ENCODE peak calls at places on chromosomes 4 and X, in four cellular contexts. L is left colon; P is HuH-7.5; C is activated T-helper 9 cell treated with anti-CD3 and anti-CD28 coated beads, Interleukin-2, amount 50 U/mL, for 16 hours. K is an unnamed sample.

GRCh38 chrX:103556941-103557340 is 28.4 kb upstream of the TCEAL4 start:
- DNase-seq in L (no peak), P (no peak), C (no peak), K (no peak)

GRCh38 chr4:13705521-13706035 is 78.1 kb upstream of the BOD1L1 start:
- DNase-seq in L (peak; percentile 64), P (no peak), C (no peak), K (no peak)

GRCh38 chrX:17656035-17656418 is 81.3 kb upstream of the SCML1 start:
- DNase-seq in L (no peak), P (no peak), C (no peak), K (no peak)

GRCh38 chr4:7266525-7267292 is 74.4 kb downstream of the SORCS2 start:
- DNase-seq in L (no peak), P (no peak), C (no peak), K (peak; percentile 77)

GRCh38 chr4:127656047-127656680 is 23.4 kb downstream of the INTU start:
- DNase-seq in L (no peak), P (no peak), C (no peak), K (no peak)

GRCh38 chrX:21932277-21932996 is 8.1 kb upstream of the SMS start:
- DNase-seq in L (no peak), P (no peak), C (no peak), K (no peak)

GRCh38 chr4:147732516-147733193 is 767 bp downstream of the ARHGAP10 start:
- DNase-seq in L (peak; percentile 26), P (peak; percentile 13), C (no peak), K (no peak)

GRCh38 chrX:70525733-70526132 is 81.1 kb downstream of the DLG3 start:
- DNase-seq in L (peak; percentile 31), P (no peak), C (no peak), K (no peak)

GRCh38 chrX:100647739-100648138 is 3.7 kb downstream of the SRPX2 start:
- DNase-seq in L (no peak), P (no peak), C (no peak), K (no peak)

GRCh38 chr4:41693629-41694028 is 54.9 kb downstream of the PHOX2B start:
- DNase-seq in L (no peak), P (no peak), C (no peak), K (no peak)

GRCh38 chrX:153457827-153458466 is 12.1 kb upstream of the TREX2 start:
- DNase-seq in L (no peak), P (no peak), C (no peak), K (no peak)

GRCh38 chrX:40147399-40148188 is 49.8 kb upstream of the BCOR start:
- DNase-seq in L (no peak), P (no peak), C (no peak), K (no peak)

GRCh38 chrX:617891-618290 is 12.7 kb upstream of the SHOX start:
- DNase-seq in L (no peak), P (no peak), C (no peak), K (no peak)

GRCh38 chr4:102836596-102836995 is 9.2 kb upstream of the UBE2D3 start:
- DNase-seq in L (no peak), P (no peak), C (no peak), K (no peak)

GRCh38 chr4:188282620-188283232 is 143.5 kb downstream of the TRIML1 start:
- DNase-seq in L (peak; percentile 10), P (no peak), C (no peak), K (no peak)

GRCh38 chrX:44234116-44234515 is 109.4 kb downstream of the EFHC2 start:
- DNase-seq in L (no peak), P (no peak), C (no peak), K (no peak)

GRCh38 chr4:184824776-184825393 is 883 bp downstream of the ACSL1 start:
- DNase-seq in L (no peak), P (no peak), C (no peak), K (no peak)

GRCh38 chr4:135917016-135917415 is 1615.3 kb downstream of the PCDH18 start:
- DNase-seq in L (no peak), P (no peak), C (no peak), K (no peak)

GRCh38 chr4:76748649-76749048 is 149.3 kb downstream of the SOWAHB start:
- DNase-seq in L (peak; percentile 63), P (peak; percentile 29), C (no peak), K (no peak)

GRCh38 chrX:24410514-24411189 is 50.2 kb downstream of the SUPT20HL1 start:
- DNase-seq in L (no peak), P (no peak), C (no peak), K (no peak)

GRCh38 chr4:74133786-74134499 is 24.0 kb upstream of the MTHFD2L start:
- DNase-seq in L (peak; percentile 80), P (no peak), C (peak; percentile 1), K (no peak)

GRCh38 chrX:74230094-74230493 is 73.9 kb upstream of the ZCCHC13 start:
- DNase-seq in L (no peak), P (no peak), C (no peak), K (no peak)